ENCODE peak calls at places on chromosome 11, in five cellular contexts. One of them, this sample, is unnamed. For H3K4me1, the result is how much of the 10 kb centered on the place peaks cover.

GRCh38 chr11:134514354-134514951 is 102.4 kb upstream of the B3GAT1 start:
- DNase-seq in fibroblast of lung: no peak
- DNase-seq in naive thymus-derived CD4-positive, alpha-beta T cell: no peak
- DNase-seq in uterus: peak
- DNase-seq in psoas muscle: no peak
- DNase-seq in this sample: no peak

GRCh38 chr11:67634366-67635230 is 4.9 kb upstream of the NUDT8 start:
- DNase-seq in fibroblast of lung: no peak
- DNase-seq in naive thymus-derived CD4-positive, alpha-beta T cell: no peak
- DNase-seq in uterus: no peak
- DNase-seq in psoas muscle: no peak
- DNase-seq in this sample: no peak

GRCh38 chr11:41786087-41786486 is 326.6 kb upstream of the LRRC4C start:
- DNase-seq in naive thymus-derived CD4-positive, alpha-beta T cell: no peak
- DNase-seq in fibroblast of lung: peak
- DNase-seq in psoas muscle: no peak
- DNase-seq in uterus: no peak
- DNase-seq in this sample: no peak

GRCh38 chr11:94926698-94927237 is 46.6 kb downstream of the CWC15 start:
- DNase-seq in naive thymus-derived CD4-positive, alpha-beta T cell: no peak
- DNase-seq in psoas muscle: peak
- DNase-seq in uterus: peak
- DNase-seq in fibroblast of lung: peak
- DNase-seq in this sample: peak

GRCh38 chr11:61552108-61552635 is 28.7 kb downstream of the SYT7 start:
- DNase-seq in fibroblast of lung: no peak
- DNase-seq in psoas muscle: no peak
- DNase-seq in uterus: no peak
- DNase-seq in naive thymus-derived CD4-positive, alpha-beta T cell: no peak
- DNase-seq in this sample: no peak

GRCh38 chr11:16924826-16925494 is 89.3 kb downstream of the PLEKHA7 start:
- DNase-seq in uterus: peak
- DNase-seq in naive thymus-derived CD4-positive, alpha-beta T cell: no peak
- DNase-seq in psoas muscle: peak
- DNase-seq in fibroblast of lung: peak
- DNase-seq in this sample: no peak

GRCh38 chr11:61693897-61694840 is 14.0 kb downstream of the DAGLA start:
- DNase-seq in naive thymus-derived CD4-positive, alpha-beta T cell: no peak
- DNase-seq in uterus: no peak
- DNase-seq in fibroblast of lung: no peak
- DNase-seq in psoas muscle: no peak
- DNase-seq in this sample: no peak

GRCh38 chr11:72446929-72447753 is 12.8 kb upstream of the CLPB start:
- DNase-seq in fibroblast of lung: peak
- DNase-seq in uterus: no peak
- DNase-seq in psoas muscle: no peak
- DNase-seq in naive thymus-derived CD4-positive, alpha-beta T cell: peak
- DNase-seq in this sample: no peak

GRCh38 chr11:67303989-67304411 is 670 bp downstream of the SSH3 start:
- DNase-seq in fibroblast of lung: peak
- DNase-seq in psoas muscle: no peak
- DNase-seq in uterus: peak
- DNase-seq in naive thymus-derived CD4-positive, alpha-beta T cell: no peak
- DNase-seq in this sample: no peak

GRCh38 chr11:11320820-11321219 is 32.2 kb downstream of the CSNK2A3 start:
- DNase-seq in fibroblast of lung: no peak
- DNase-seq in uterus: no peak
- DNase-seq in naive thymus-derived CD4-positive, alpha-beta T cell: no peak
- DNase-seq in psoas muscle: no peak
- DNase-seq in this sample: no peak

GRCh38 chr11:68215087-68215445 is 2.0 kb upstream of the KMT5B start:
- DNase-seq in psoas muscle: no peak
- DNase-seq in fibroblast of lung: no peak
- DNase-seq in uterus: no peak
- DNase-seq in naive thymus-derived CD4-positive, alpha-beta T cell: no peak
- DNase-seq in this sample: no peak

GRCh38 chr11:46309669-46310288 is 32.3 kb downstream of the CREB3L1 start:
- DNase-seq in naive thymus-derived CD4-positive, alpha-beta T cell: no peak
- DNase-seq in fibroblast of lung: no peak
- DNase-seq in psoas muscle: no peak
- DNase-seq in uterus: no peak
- DNase-seq in this sample: no peak

GRCh38 chr11:129733384-129733783 is 82.3 kb upstream of the TMEM45B start:
- DNase-seq in psoas muscle: no peak
- DNase-seq in fibroblast of lung: no peak
- DNase-seq in naive thymus-derived CD4-positive, alpha-beta T cell: no peak
- DNase-seq in uterus: no peak
- DNase-seq in this sample: no peak

GRCh38 chr11:92709329-92709728 is 260.1 kb upstream of the MTNR1B start:
- DNase-seq in fibroblast of lung: no peak
- DNase-seq in naive thymus-derived CD4-positive, alpha-beta T cell: no peak
- DNase-seq in uterus: no peak
- DNase-seq in psoas muscle: no peak
- DNase-seq in this sample: no peak

GRCh38 chr11:32566527-32566926 is 17.1 kb upstream of the EIF3M start:
- DNase-seq in fibroblast of lung: no peak
- DNase-seq in uterus: no peak
- DNase-seq in psoas muscle: no peak
- DNase-seq in naive thymus-derived CD4-positive, alpha-beta T cell: no peak
- DNase-seq in this sample: no peak

GRCh38 chr11:111922803-111923202 is 4.1 kb downstream of the C11orf52 start:
- DNase-seq in psoas muscle: no peak
- DNase-seq in uterus: peak
- DNase-seq in fibroblast of lung: peak
- DNase-seq in naive thymus-derived CD4-positive, alpha-beta T cell: no peak
- DNase-seq in this sample: peak

GRCh38 chr11:1041936-1042608 is 5.6 kb upstream of the MUC6 start:
- DNase-seq in psoas muscle: peak
- DNase-seq in fibroblast of lung: no peak
- DNase-seq in naive thymus-derived CD4-positive, alpha-beta T cell: no peak
- DNase-seq in uterus: no peak
- DNase-seq in this sample: no peak

GRCh38 chr11:72629266-72629665 is 45.0 kb downstream of the PDE2A start:
- DNase-seq in naive thymus-derived CD4-positive, alpha-beta T cell: no peak
- DNase-seq in psoas muscle: peak
- DNase-seq in uterus: no peak
- DNase-seq in fibroblast of lung: no peak
- DNase-seq in this sample: no peak

GRCh38 chr11:109859325-109859724 is 233.9 kb upstream of the ZC3H12C start:
- DNase-seq in naive thymus-derived CD4-positive, alpha-beta T cell: no peak
- DNase-seq in psoas muscle: no peak
- DNase-seq in uterus: no peak
- DNase-seq in fibroblast of lung: peak
- DNase-seq in this sample: no peak

GRCh38 chr11:9962722-9963121 is 298.8 kb downstream of the SWAP70 start:
- DNase-seq in fibroblast of lung: no peak
- DNase-seq in psoas muscle: no peak
- DNase-seq in uterus: no peak
- DNase-seq in naive thymus-derived CD4-positive, alpha-beta T cell: no peak
- DNase-seq in this sample: no peak

GRCh38 chr11:39641749-39642148 is 1817.7 kb downstream of the LRRC4C start:
- DNase-seq in psoas muscle: no peak
- DNase-seq in uterus: no peak
- DNase-seq in naive thymus-derived CD4-positive, alpha-beta T cell: no peak
- DNase-seq in fibroblast of lung: peak
- DNase-seq in this sample: no peak

GRCh38 chr11:101127699-101128570 is 1.7 kb downstream of the PGR start:
- DNase-seq in uterus: peak
- DNase-seq in naive thymus-derived CD4-positive, alpha-beta T cell: no peak
- DNase-seq in fibroblast of lung: no peak
- DNase-seq in psoas muscle: peak
- DNase-seq in this sample: no peak

GRCh38 chr11:69053546-69054396 is 5.0 kb downstream of the TPCN2 start:
- DNase-seq in uterus: no peak
- DNase-seq in naive thymus-derived CD4-positive, alpha-beta T cell: no peak
- DNase-seq in fibroblast of lung: no peak
- DNase-seq in psoas muscle: no peak
- DNase-seq in this sample: no peak

GRCh38 chr11:114316980-114317675 is 20.9 kb downstream of the NNMT start:
- DNase-seq in naive thymus-derived CD4-positive, alpha-beta T cell: no peak
- DNase-seq in fibroblast of lung: no peak
- DNase-seq in uterus: peak
- DNase-seq in psoas muscle: peak
- DNase-seq in this sample: no peak

GRCh38 chr11:17979770-17980371 is 33.0 kb downstream of the SERGEF start:
- DNase-seq in fibroblast of lung: no peak
- DNase-seq in naive thymus-derived CD4-positive, alpha-beta T cell: peak
- DNase-seq in psoas muscle: no peak
- DNase-seq in uterus: peak
- DNase-seq in this sample: no peak

GRCh38 chr11:118659314-118659939 is 20.0 kb downstream of the TREH start:
- DNase-seq in psoas muscle: peak
- DNase-seq in naive thymus-derived CD4-positive, alpha-beta T cell: peak
- DNase-seq in uterus: peak
- DNase-seq in fibroblast of lung: peak
- DNase-seq in this sample: peak

GRCh38 chr11:34278175-34278574 is 79.6 kb downstream of the ABTB2 start:
- DNase-seq in naive thymus-derived CD4-positive, alpha-beta T cell: no peak
- DNase-seq in uterus: no peak
- DNase-seq in fibroblast of lung: no peak
- DNase-seq in psoas muscle: no peak
- DNase-seq in this sample: no peak

GRCh38 chr11:62489204-62489603 is 57.4 kb downstream of the AHNAK start:
- DNase-seq in psoas muscle: no peak
- DNase-seq in uterus: no peak
- DNase-seq in naive thymus-derived CD4-positive, alpha-beta T cell: no peak
- DNase-seq in fibroblast of lung: peak
- DNase-seq in this sample: no peak

GRCh38 chr11:68912254-68912653 is 8.6 kb downstream of the IGHMBP2 start:
- DNase-seq in fibroblast of lung: peak
- DNase-seq in psoas muscle: no peak
- DNase-seq in naive thymus-derived CD4-positive, alpha-beta T cell: no peak
- DNase-seq in uterus: no peak
- DNase-seq in this sample: no peak

GRCh38 chr11:107988397-107989158 is 20.1 kb upstream of the CUL5 start:
- DNase-seq in uterus: no peak
- DNase-seq in naive thymus-derived CD4-positive, alpha-beta T cell: no peak
- DNase-seq in fibroblast of lung: no peak
- DNase-seq in psoas muscle: no peak
- DNase-seq in this sample: no peak

DNA sequence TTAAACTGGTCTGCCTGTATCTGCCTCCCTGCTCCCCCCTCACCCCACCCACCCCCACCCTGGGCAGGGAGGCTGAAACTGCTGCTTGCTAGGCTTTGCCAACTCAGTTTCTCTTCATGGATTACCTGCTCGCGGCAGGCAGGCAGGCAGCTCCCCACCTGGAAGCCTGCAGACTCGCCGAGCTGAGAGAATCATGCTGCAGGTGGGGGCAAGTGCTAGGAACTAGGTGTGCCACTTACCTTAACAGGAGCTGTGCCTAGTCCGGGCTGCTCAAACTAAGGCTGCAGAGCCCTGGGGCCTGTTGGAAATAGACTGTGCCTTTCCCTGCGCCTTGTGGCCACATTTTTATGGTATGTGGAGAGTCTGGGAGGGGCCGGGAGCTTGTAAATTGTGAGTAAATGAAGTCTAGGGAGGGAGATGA is 30.3 kb downstream of the MARK2 start:
- DNase-seq in naive thymus-derived CD4-positive, alpha-beta T cell: no peak
- DNase-seq in fibroblast of lung: no peak
- DNase-seq in psoas muscle: no peak
- DNase-seq in uterus: no peak
- DNase-seq in this sample: no peak
- H3K4me1 ChIP-seq in naive thymus-derived CD4-positive, alpha-beta T cell: half or more
- H3K4me1 ChIP-seq in fibroblast of lung: under half
- H3K4me1 ChIP-seq in psoas muscle: half or more
- H3K4me1 ChIP-seq in uterus: under half
- H3K4me1 ChIP-seq in this sample: half or more

GRCh38 chr11:57305523-57305922 is 19.2 kb downstream of the TNKS1BP1 start:
- DNase-seq in naive thymus-derived CD4-positive, alpha-beta T cell: no peak
- DNase-seq in psoas muscle: no peak
- DNase-seq in fibroblast of lung: no peak
- DNase-seq in uterus: no peak
- DNase-seq in this sample: no peak
- H3K4me1 ChIP-seq in naive thymus-derived CD4-positive, alpha-beta T cell: under half
- H3K4me1 ChIP-seq in psoas muscle: under half
- H3K4me1 ChIP-seq in fibroblast of lung: under half
- H3K4me1 ChIP-seq in uterus: under half
- H3K4me1 ChIP-seq in this sample: under half

DNA sequence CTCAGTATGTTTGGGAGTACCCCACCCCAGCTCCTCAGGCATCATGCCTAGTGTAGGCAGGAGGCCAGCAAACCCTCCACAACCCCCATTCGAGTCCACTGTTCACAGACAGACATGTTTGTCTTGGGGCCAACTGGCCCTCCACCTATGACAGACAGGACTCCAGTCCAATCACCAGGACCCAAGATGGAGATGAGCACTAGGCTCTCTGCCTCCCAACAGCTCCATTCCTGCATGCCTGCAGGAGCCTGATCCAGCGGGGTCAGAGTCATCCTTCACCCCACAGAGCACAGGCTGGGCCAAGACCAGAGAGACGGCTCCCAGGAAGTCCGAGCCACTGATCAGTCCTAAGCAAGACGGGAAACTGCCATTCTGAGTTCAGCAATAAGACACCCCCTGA is 39.6 kb downstream of the RPL27A start:
- DNase-seq in psoas muscle: no peak
- DNase-seq in naive thymus-derived CD4-positive, alpha-beta T cell: no peak
- DNase-seq in uterus: no peak
- DNase-seq in fibroblast of lung: peak
- DNase-seq in this sample: no peak
- H3K4me1 ChIP-seq in psoas muscle: under half
- H3K4me1 ChIP-seq in naive thymus-derived CD4-positive, alpha-beta T cell: under half
- H3K4me1 ChIP-seq in uterus: under half
- H3K4me1 ChIP-seq in fibroblast of lung: half or more
- H3K4me1 ChIP-seq in this sample: half or more

GRCh38 chr11:2738551-2739431 is 39.0 kb upstream of the KCNQ1OT1 start:
- DNase-seq in psoas muscle: no peak
- DNase-seq in naive thymus-derived CD4-positive, alpha-beta T cell: no peak
- DNase-seq in uterus: no peak
- DNase-seq in fibroblast of lung: no peak
- DNase-seq in this sample: no peak

GRCh38 chr11:2739531-2740274 is 39.9 kb upstream of the KCNQ1OT1 start:
- DNase-seq in naive thymus-derived CD4-positive, alpha-beta T cell: no peak
- DNase-seq in uterus: no peak
- DNase-seq in psoas muscle: peak
- DNase-seq in fibroblast of lung: no peak
- DNase-seq in this sample: no peak

GRCh38 chr11:2741377-2742131 is 41.8 kb upstream of the KCNQ1OT1 start:
- DNase-seq in uterus: peak
- DNase-seq in naive thymus-derived CD4-positive, alpha-beta T cell: no peak
- DNase-seq in psoas muscle: peak
- DNase-seq in fibroblast of lung: peak
- DNase-seq in this sample: no peak

GRCh38 chr11:2741006-2741376 is 41.2 kb upstream of the KCNQ1OT1 start:
- DNase-seq in naive thymus-derived CD4-positive, alpha-beta T cell: no peak
- DNase-seq in fibroblast of lung: no peak
- DNase-seq in psoas muscle: no peak
- DNase-seq in uterus: no peak
- DNase-seq in this sample: no peak

GRCh38 chr11:2740275-2740940 is 40.6 kb upstream of the KCNQ1OT1 start:
- DNase-seq in naive thymus-derived CD4-positive, alpha-beta T cell: no peak
- DNase-seq in uterus: no peak
- DNase-seq in psoas muscle: peak
- DNase-seq in fibroblast of lung: no peak
- DNase-seq in this sample: no peak
- H3K4me1 ChIP-seq in naive thymus-derived CD4-positive, alpha-beta T cell: under half
- H3K4me1 ChIP-seq in uterus: under half
- H3K4me1 ChIP-seq in psoas muscle: under half
- H3K4me1 ChIP-seq in fibroblast of lung: under half
- H3K4me1 ChIP-seq in this sample: under half

GRCh38 chr11:128327274-128327673 is 260.1 kb downstream of the ETS1 start:
- DNase-seq in naive thymus-derived CD4-positive, alpha-beta T cell: no peak
- DNase-seq in uterus: no peak
- DNase-seq in psoas muscle: no peak
- DNase-seq in fibroblast of lung: no peak
- DNase-seq in this sample: no peak
- H3K4me1 ChIP-seq in naive thymus-derived CD4-positive, alpha-beta T cell: half or more
- H3K4me1 ChIP-seq in uterus: under half
- H3K4me1 ChIP-seq in psoas muscle: under half
- H3K4me1 ChIP-seq in fibroblast of lung: under half
- H3K4me1 ChIP-seq in this sample: under half

This sample was measured in thoracic aorta.